ENCODE peak calls at places on chromosome 1, in seven cellular contexts. Y, E, Z, D, I, R and N are unnamed samples.

GRCh38 chr1:199913313-199913712 is 114.2 kb upstream of the NR5A2 start:
- DNase-seq in E (no peak), Y (no peak), Z (no peak), I (no peak), R (no peak), D (no peak), N (no peak)

GRCh38 chr1:212586429-212587303 is 21.9 kb upstream of the ATF3 start:
- DNase-seq in I (no peak), D (no peak), Z (no peak), E (no peak), R (no peak), Y (no peak), N (no peak)

GRCh38 chr1:245131026-245131393 is 23.8 kb upstream of the KIF26B start:
- DNase-seq in Y (no peak), D (no peak), I (no peak), Z (no peak), E (no peak), R (no peak), N (no peak)

GRCh38 chr1:18373882-18374493 is 106.7 kb upstream of the KLHDC7A start:
- DNase-seq in Z (no peak), R (no peak), Y (no peak), I (no peak), E (peak; percentile 95), D (peak; percentile 23), N (no peak)

GRCh38 chr1:39500862-39501389 is 9.5 kb downstream of the BMP8A start:
- DNase-seq in E (no peak), Z (no peak), D (no peak), R (peak; percentile 26), Y (no peak), I (no peak), N (no peak)

GRCh38 chr1:60978421-60979357 is 103.7 kb upstream of the NFIA start:
- DNase-seq in Z (no peak), R (peak; percentile 49), D (peak; percentile 21), I (no peak), Y (peak; percentile 20), E (peak; percentile 60), N (no peak)

GRCh38 chr1:186792870-186793581 is 35.7 kb upstream of the PLA2G4A start:
- DNase-seq in E (no peak), D (no peak), Y (no peak), R (peak; percentile 80), Z (no peak), I (peak; percentile 76), N (no peak)

GRCh38 chr1:186502087-186502486 is 41.2 kb upstream of the PDC start:
- DNase-seq in Y (no peak), Z (no peak), R (no peak), D (no peak), E (no peak), I (no peak), N (no peak)

GRCh38 chr1:202656057-202656456 is 54.2 kb downstream of the SYT2 start:
- DNase-seq in D (no peak), E (peak; percentile 85), I (peak; percentile 11), Y (no peak), Z (no peak), R (no peak), N (no peak)

GRCh38 chr1:8482844-8483436 is 165.0 kb downstream of the SLC45A1 start:
- DNase-seq in E (no peak), Y (no peak), Z (no peak), R (peak; percentile 76), I (no peak), D (no peak), N (no peak)

GRCh38 chr1:27525296-27526271 is 35.6 kb upstream of the WASF2 start:
- DNase-seq in I (no peak), E (peak; percentile 88), R (peak; percentile 65), D (peak; percentile 75), Y (peak; percentile 72), Z (peak; percentile 83), N (no peak)

GRCh38 chr1:246875041-246876026 is 56.4 kb downstream of the AHCTF1 start:
- DNase-seq in Z (no peak), Y (no peak), E (no peak), D (peak; percentile 11), R (peak; percentile 73), I (peak; percentile 65), N (no peak)

GRCh38 chr1:192763243-192763642 is 45.6 kb upstream of the RGS2 start:
- DNase-seq in Y (no peak), E (no peak), R (peak; percentile 75), Z (no peak), D (no peak), I (no peak), N (no peak)

GRCh38 chr1:179031855-179032513 is 6.3 kb downstream of the FAM20B start:
- DNase-seq in Z (no peak), R (peak; percentile 55), E (no peak), Y (no peak), D (no peak), I (peak; percentile 24), N (no peak)

GRCh38 chr1:26991310-26992116 is 2.0 kb upstream of the TRNP1 start:
- DNase-seq in I (no peak), Y (no peak), Z (no peak), R (no peak), D (no peak), E (peak; percentile 65), N (no peak)

GRCh38 chr1:18440385-18441226 is 40.1 kb upstream of the KLHDC7A start:
- DNase-seq in Y (no peak), I (no peak), E (peak; percentile 47), Z (no peak), R (peak; percentile 6), D (peak; percentile 30), N (no peak)

GRCh38 chr1:170580636-170581035 is 48.7 kb downstream of the GORAB start:
- DNase-seq in R (no peak), Y (no peak), E (no peak), D (no peak), Z (no peak), I (no peak), N (no peak)

GRCh38 chr1:36988311-36988710 is 46.0 kb downstream of the GRIK3 start:
- DNase-seq in Y (peak; percentile 19), D (no peak), E (no peak), I (no peak), Z (peak; percentile 17), R (no peak), N (no peak)

GRCh38 chr1:54851928-54852524 is 35.0 kb downstream of the DHCR24 start:
- DNase-seq in Y (no peak), Z (no peak), E (peak; percentile 38), D (no peak), R (no peak), I (no peak), N (no peak)

DNA sequence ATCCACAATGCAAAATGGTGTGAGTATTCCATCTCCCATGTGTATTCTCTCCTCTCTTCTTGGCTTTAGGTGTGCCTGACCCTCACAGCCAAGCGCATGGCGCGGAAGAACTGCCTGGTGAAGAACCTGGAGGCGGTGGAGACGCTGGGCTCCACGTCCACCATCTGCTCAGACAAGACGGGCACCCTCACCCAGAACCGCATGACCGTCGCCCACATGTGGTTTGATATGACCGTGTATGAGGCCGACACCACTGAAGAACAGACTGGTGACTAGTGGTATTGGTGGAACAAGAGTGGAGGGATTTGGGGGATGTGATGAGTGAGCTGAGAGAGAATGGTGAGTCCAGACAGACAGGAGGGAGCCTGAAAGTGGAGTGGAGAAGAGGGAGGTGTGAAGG is 15.1 kb downstream of the ATP1A4 start:
- DNase-seq in R (no peak), I (no peak), Y (no peak), E (no peak), D (no peak), Z (no peak), N (no peak)
- TF ChIP-seq CTCF in R (no peak), I (no peak), Y (no peak), E (no peak), D (no peak), Z (no peak), N (no peak)

GRCh38 chr1:110187139-110187890 is 22.8 kb upstream of the KCNC4 start:
- DNase-seq in R (no peak), Y (no peak), E (no peak), D (no peak), I (peak; percentile 15), Z (no peak), N (no peak)

GRCh38 chr1:110185181-110185580 is 24.9 kb upstream of the KCNC4 start:
- DNase-seq in Z (no peak), D (no peak), E (peak; percentile 38), Y (no peak), I (no peak), R (no peak), N (no peak)

GRCh38 chr1:110188116-110188618 is 21.9 kb upstream of the KCNC4 start:
- DNase-seq in R (no peak), E (no peak), I (peak; percentile 34), D (no peak), Z (peak; percentile 22), Y (no peak), N (no peak)

GRCh38 chr1:110184414-110184813 is 25.7 kb upstream of the KCNC4 start:
- DNase-seq in D (no peak), Z (no peak), Y (no peak), R (no peak), E (no peak), I (no peak), N (no peak)

GRCh38 chr1:110186558-110186957 is 23.6 kb upstream of the KCNC4 start:
- DNase-seq in R (no peak), I (no peak), Y (no peak), E (no peak), Z (no peak), D (no peak), N (no peak)
- H3K4me3 ChIP-seq in R (no peak overlapping the region), I (no peak overlapping the region), Y (no peak overlapping the region), E (no peak overlapping the region), Z (no peak overlapping the region), D (no peak overlapping the region), N (no peak overlapping the region)

DNA sequence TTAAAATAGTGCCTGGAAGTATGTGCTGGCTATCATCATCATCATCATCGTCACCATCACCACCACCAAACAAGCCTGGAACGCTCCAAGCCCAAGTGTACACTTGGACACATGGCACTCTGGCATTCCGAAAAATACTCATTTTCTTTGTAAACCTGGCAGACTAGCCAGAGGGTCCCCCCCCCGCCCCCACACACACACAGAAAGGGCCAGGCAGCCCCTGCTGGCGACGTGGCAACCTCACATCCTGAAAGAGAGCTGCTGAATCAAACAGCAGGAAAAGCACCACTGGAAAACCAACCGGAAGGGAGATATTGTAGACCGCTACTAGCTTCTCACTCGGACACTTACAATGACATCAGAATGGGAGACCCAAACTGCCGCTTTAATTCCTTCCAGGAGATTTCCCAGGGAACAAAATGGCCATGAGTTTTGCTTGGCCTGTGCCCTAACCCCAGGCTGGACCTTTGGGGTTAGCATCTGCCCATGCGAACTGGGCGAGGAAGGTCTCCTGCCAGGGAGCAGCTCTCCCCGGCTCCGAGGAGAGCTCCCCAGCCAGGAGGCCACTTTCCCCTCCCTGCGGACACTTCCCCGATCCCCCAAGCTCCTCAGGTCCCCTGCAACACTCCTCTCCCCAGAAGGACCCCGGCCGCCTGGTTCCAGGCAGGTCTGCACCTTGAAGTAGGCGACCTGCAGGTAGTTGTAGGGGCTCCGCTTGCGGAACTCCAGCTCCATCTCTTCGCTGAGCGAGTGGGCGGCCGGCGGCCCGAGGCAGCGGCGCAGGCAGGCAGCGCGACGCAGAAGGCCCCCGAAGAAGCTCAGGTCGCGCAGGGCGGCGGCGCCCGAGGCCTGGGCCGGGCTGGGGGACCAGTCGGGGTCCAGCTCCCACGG is 751 bp downstream of the P3H1 start:
- DNase-seq in R (peak; percentile 64), Z (peak; percentile 47), E (peak; percentile 82), Y (peak; percentile 49), I (peak; percentile 76), D (peak; percentile 32), N (peak; percentile 42)
- TF ChIP-seq CTCF in R (peak; percentile 50), Z (no peak), E (peak; percentile 74), Y (peak; percentile 39), I (peak; percentile 71), D (peak; percentile 38), N (peak; percentile 65)

GRCh38 chr1:50421366-50421748 is 1.9 kb downstream of the DMRTA2 start:
- DNase-seq in R (no peak), D (no peak), Z (no peak), E (peak; percentile 78), I (no peak), Y (no peak), N (no peak)
- H3K4me3 ChIP-seq in R (no peak overlapping the region), D (no peak overlapping the region), Z (no peak overlapping the region), E (peak overlapping the region; percentile 35), I (no peak overlapping the region), Y (peak overlapping the region; percentile 31), N (no peak overlapping the region)